ENCODE peak calls at places on chromosomes 4 and X, in ten cellular contexts. One of them, this sample, is unnamed.

GRCh38 chr4:168071304-168071703 is 21.0 kb upstream of the ANXA10 start:
- DNase-seq in RCC 7860: no peak
- DNase-seq in ureter: no peak
- DNase-seq in NCI-H187 treated with DMSO at 0.1 percent for 48 hours: no peak
- DNase-seq in AG04449: no peak
- DNase-seq in left ventricle myocardium inferior: no peak
- DNase-seq in naive B cell: no peak
- DNase-seq in NCI-H1417: no peak
- DNase-seq in H54: no peak
- DNase-seq in fibroblast of mammary gland: no peak
- DNase-seq in this sample: no peak

GRCh38 chr4:86223472-86223871 is 136.4 kb downstream of the MAPK10 start:
- DNase-seq in ureter: no peak
- DNase-seq in fibroblast of mammary gland: peak; percentile 63
- DNase-seq in H54: peak; percentile 3
- DNase-seq in NCI-H1417: no peak
- DNase-seq in RCC 7860: no peak
- DNase-seq in naive B cell: no peak
- DNase-seq in AG04449: no peak
- DNase-seq in NCI-H187 treated with DMSO at 0.1 percent for 48 hours: no peak
- DNase-seq in left ventricle myocardium inferior: no peak
- DNase-seq in this sample: no peak

GRCh38 chr4:78092850-78093249 is 35.7 kb downstream of the FRAS1 start:
- DNase-seq in naive B cell: no peak
- DNase-seq in RCC 7860: no peak
- DNase-seq in fibroblast of mammary gland: no peak
- DNase-seq in ureter: no peak
- DNase-seq in AG04449: no peak
- DNase-seq in H54: no peak
- DNase-seq in left ventricle myocardium inferior: no peak
- DNase-seq in NCI-H187 treated with DMSO at 0.1 percent for 48 hours: no peak
- DNase-seq in NCI-H1417: no peak
- DNase-seq in this sample: no peak

GRCh38 chr4:1329408-1330371 is 17.3 kb upstream of the UVSSA start:
- DNase-seq in H54: no peak
- DNase-seq in ureter: no peak
- DNase-seq in NCI-H1417: no peak
- DNase-seq in AG04449: no peak
- DNase-seq in naive B cell: no peak
- DNase-seq in left ventricle myocardium inferior: no peak
- DNase-seq in RCC 7860: peak; percentile 91
- DNase-seq in NCI-H187 treated with DMSO at 0.1 percent for 48 hours: no peak
- DNase-seq in fibroblast of mammary gland: peak; percentile 75
- DNase-seq in this sample: no peak

GRCh38 chrX:17547658-17548057 is 172.7 kb downstream of the NHS start:
- DNase-seq in NCI-H1417: peak; percentile 68
- DNase-seq in AG04449: no peak
- DNase-seq in left ventricle myocardium inferior: peak; percentile 21
- DNase-seq in NCI-H187 treated with DMSO at 0.1 percent for 48 hours: no peak
- DNase-seq in ureter: peak; percentile 56
- DNase-seq in fibroblast of mammary gland: peak; percentile 90
- DNase-seq in H54: peak; percentile 17
- DNase-seq in naive B cell: no peak
- DNase-seq in RCC 7860: peak; percentile 89
- DNase-seq in this sample: peak; percentile 54

GRCh38 chr4:53141308-53141707 is 224.6 kb downstream of the SCFD2 start:
- DNase-seq in NCI-H1417: no peak
- DNase-seq in H54: no peak
- DNase-seq in naive B cell: no peak
- DNase-seq in RCC 7860: no peak
- DNase-seq in left ventricle myocardium inferior: no peak
- DNase-seq in ureter: no peak
- DNase-seq in AG04449: no peak
- DNase-seq in fibroblast of mammary gland: peak; percentile 49
- DNase-seq in NCI-H187 treated with DMSO at 0.1 percent for 48 hours: no peak
- DNase-seq in this sample: no peak

GRCh38 chr4:43754566-43754965 is 694.0 kb downstream of the KCTD8 start:
- DNase-seq in H54: no peak
- DNase-seq in left ventricle myocardium inferior: no peak
- DNase-seq in RCC 7860: no peak
- DNase-seq in NCI-H1417: no peak
- DNase-seq in ureter: no peak
- DNase-seq in NCI-H187 treated with DMSO at 0.1 percent for 48 hours: no peak
- DNase-seq in fibroblast of mammary gland: no peak
- DNase-seq in naive B cell: no peak
- DNase-seq in AG04449: no peak
- DNase-seq in this sample: no peak

GRCh38 chr4:173057906-173058305 is 110.7 kb upstream of the GALNT7 start:
- DNase-seq in fibroblast of mammary gland: peak; percentile 32
- DNase-seq in RCC 7860: peak; percentile 78
- DNase-seq in H54: no peak
- DNase-seq in NCI-H1417: peak; percentile 76
- DNase-seq in NCI-H187 treated with DMSO at 0.1 percent for 48 hours: no peak
- DNase-seq in naive B cell: no peak
- DNase-seq in AG04449: no peak
- DNase-seq in ureter: no peak
- DNase-seq in left ventricle myocardium inferior: no peak
- DNase-seq in this sample: peak; percentile 29

GRCh38 chr4:147610666-147611065 is 6.5 kb upstream of the TMEM184C start:
- DNase-seq in NCI-H187 treated with DMSO at 0.1 percent for 48 hours: no peak
- DNase-seq in left ventricle myocardium inferior: no peak
- DNase-seq in naive B cell: no peak
- DNase-seq in H54: no peak
- DNase-seq in RCC 7860: no peak
- DNase-seq in ureter: no peak
- DNase-seq in fibroblast of mammary gland: peak; percentile 69
- DNase-seq in AG04449: no peak
- DNase-seq in NCI-H1417: no peak
- DNase-seq in this sample: no peak

GRCh38 chrX:1034717-1035116 is 177.7 kb downstream of the CRLF2 start:
- DNase-seq in NCI-H187 treated with DMSO at 0.1 percent for 48 hours: no peak
- DNase-seq in left ventricle myocardium inferior: no peak
- DNase-seq in RCC 7860: no peak
- DNase-seq in ureter: no peak
- DNase-seq in fibroblast of mammary gland: no peak
- DNase-seq in AG04449: no peak
- DNase-seq in NCI-H1417: no peak
- DNase-seq in naive B cell: no peak
- DNase-seq in H54: no peak
- DNase-seq in this sample: no peak

GRCh38 chrX:123927845-123928244 is 33.7 kb upstream of the STAG2 start:
- DNase-seq in NCI-H187 treated with DMSO at 0.1 percent for 48 hours: no peak
- DNase-seq in naive B cell: no peak
- DNase-seq in ureter: no peak
- DNase-seq in left ventricle myocardium inferior: no peak
- DNase-seq in H54: no peak
- DNase-seq in RCC 7860: no peak
- DNase-seq in fibroblast of mammary gland: no peak
- DNase-seq in AG04449: no peak
- DNase-seq in NCI-H1417: no peak
- DNase-seq in this sample: no peak

GRCh38 chr4:128379860-128380259 is 92.2 kb upstream of the PGRMC2 start:
- DNase-seq in ureter: no peak
- DNase-seq in naive B cell: no peak
- DNase-seq in AG04449: no peak
- DNase-seq in NCI-H187 treated with DMSO at 0.1 percent for 48 hours: no peak
- DNase-seq in H54: no peak
- DNase-seq in fibroblast of mammary gland: peak; percentile 42
- DNase-seq in left ventricle myocardium inferior: peak; percentile 48
- DNase-seq in RCC 7860: peak; percentile 18
- DNase-seq in NCI-H1417: peak; percentile 17
- DNase-seq in this sample: no peak

GRCh38 chr4:145482209-145483021 is 762 bp downstream of the SMAD1 start:
- DNase-seq in NCI-H187 treated with DMSO at 0.1 percent for 48 hours: no peak
- DNase-seq in fibroblast of mammary gland: peak; percentile 78
- DNase-seq in NCI-H1417: peak; percentile 88
- DNase-seq in ureter: peak; percentile 59
- DNase-seq in left ventricle myocardium inferior: peak; percentile 42
- DNase-seq in AG04449: no peak
- DNase-seq in RCC 7860: peak; percentile 28
- DNase-seq in naive B cell: peak; percentile 10
- DNase-seq in H54: peak; percentile 21
- DNase-seq in this sample: no peak

GRCh38 chr4:140256335-140256734 is 102.4 kb upstream of the MAML3 start:
- DNase-seq in fibroblast of mammary gland: peak; percentile 79
- DNase-seq in NCI-H187 treated with DMSO at 0.1 percent for 48 hours: no peak
- DNase-seq in NCI-H1417: no peak
- DNase-seq in naive B cell: no peak
- DNase-seq in AG04449: no peak
- DNase-seq in left ventricle myocardium inferior: no peak
- DNase-seq in RCC 7860: peak; percentile 33
- DNase-seq in H54: peak; percentile 59
- DNase-seq in ureter: no peak
- DNase-seq in this sample: no peak

GRCh38 chrX:105462191-105462590 is 241.7 kb upstream of the TEX13A start:
- DNase-seq in RCC 7860: no peak
- DNase-seq in left ventricle myocardium inferior: no peak
- DNase-seq in AG04449: no peak
- DNase-seq in fibroblast of mammary gland: no peak
- DNase-seq in ureter: no peak
- DNase-seq in NCI-H187 treated with DMSO at 0.1 percent for 48 hours: no peak
- DNase-seq in NCI-H1417: no peak
- DNase-seq in H54: no peak
- DNase-seq in naive B cell: no peak
- DNase-seq in this sample: no peak

GRCh38 chrX:16658284-16658683 is 8.3 kb downstream of the S100G start:
- DNase-seq in NCI-H187 treated with DMSO at 0.1 percent for 48 hours: no peak
- DNase-seq in ureter: no peak
- DNase-seq in RCC 7860: no peak
- DNase-seq in left ventricle myocardium inferior: no peak
- DNase-seq in H54: no peak
- DNase-seq in AG04449: no peak
- DNase-seq in fibroblast of mammary gland: peak; percentile 51
- DNase-seq in naive B cell: no peak
- DNase-seq in NCI-H1417: no peak
- DNase-seq in this sample: no peak

GRCh38 chr4:100071531-100071930 is 118.7 kb downstream of the DDIT4L start:
- DNase-seq in fibroblast of mammary gland: no peak
- DNase-seq in naive B cell: no peak
- DNase-seq in RCC 7860: no peak
- DNase-seq in NCI-H1417: no peak
- DNase-seq in H54: no peak
- DNase-seq in left ventricle myocardium inferior: no peak
- DNase-seq in NCI-H187 treated with DMSO at 0.1 percent for 48 hours: no peak
- DNase-seq in ureter: no peak
- DNase-seq in AG04449: no peak
- DNase-seq in this sample: no peak

GRCh38 chr4:150265806-150266205 is 187.6 kb downstream of the DCLK2 start:
- DNase-seq in NCI-H187 treated with DMSO at 0.1 percent for 48 hours: no peak
- DNase-seq in AG04449: no peak
- DNase-seq in H54: no peak
- DNase-seq in ureter: no peak
- DNase-seq in fibroblast of mammary gland: no peak
- DNase-seq in RCC 7860: no peak
- DNase-seq in naive B cell: no peak
- DNase-seq in NCI-H1417: no peak
- DNase-seq in left ventricle myocardium inferior: no peak
- DNase-seq in this sample: no peak

GRCh38 chrX:42978655-42979379 is 200.9 kb upstream of the PPP1R2C start:
- DNase-seq in RCC 7860: peak; percentile 43
- DNase-seq in naive B cell: no peak
- DNase-seq in H54: no peak
- DNase-seq in NCI-H1417: no peak
- DNase-seq in left ventricle myocardium inferior: no peak
- DNase-seq in fibroblast of mammary gland: no peak
- DNase-seq in NCI-H187 treated with DMSO at 0.1 percent for 48 hours: no peak
- DNase-seq in ureter: no peak
- DNase-seq in AG04449: no peak
- DNase-seq in this sample: no peak

GRCh38 chr4:16157609-16158503 is 68.4 kb downstream of the TAPT1 start:
- DNase-seq in NCI-H1417: peak; percentile 68
- DNase-seq in RCC 7860: no peak
- DNase-seq in AG04449: no peak
- DNase-seq in left ventricle myocardium inferior: no peak
- DNase-seq in naive B cell: no peak
- DNase-seq in H54: no peak
- DNase-seq in ureter: no peak
- DNase-seq in NCI-H187 treated with DMSO at 0.1 percent for 48 hours: peak; percentile 28
- DNase-seq in fibroblast of mammary gland: no peak
- DNase-seq in this sample: no peak

GRCh38 chr4:31104033-31104432 is 383.9 kb downstream of the PCDH7 start:
- DNase-seq in naive B cell: no peak
- DNase-seq in AG04449: no peak
- DNase-seq in NCI-H1417: peak; percentile 37
- DNase-seq in left ventricle myocardium inferior: no peak
- DNase-seq in ureter: no peak
- DNase-seq in NCI-H187 treated with DMSO at 0.1 percent for 48 hours: no peak
- DNase-seq in RCC 7860: no peak
- DNase-seq in fibroblast of mammary gland: no peak
- DNase-seq in H54: no peak
- DNase-seq in this sample: no peak

GRCh38 chr4:102574317-102574716 is 73.2 kb downstream of the NFKB1 start:
- DNase-seq in H54: no peak
- DNase-seq in NCI-H187 treated with DMSO at 0.1 percent for 48 hours: no peak
- DNase-seq in naive B cell: no peak
- DNase-seq in AG04449: no peak
- DNase-seq in ureter: no peak
- DNase-seq in left ventricle myocardium inferior: no peak
- DNase-seq in RCC 7860: no peak
- DNase-seq in NCI-H1417: no peak
- DNase-seq in fibroblast of mammary gland: peak; percentile 23
- DNase-seq in this sample: no peak

GRCh38 chr4:65050786-65051185 is 619.5 kb downstream of the EPHA5 start:
- DNase-seq in NCI-H1417: no peak
- DNase-seq in NCI-H187 treated with DMSO at 0.1 percent for 48 hours: no peak
- DNase-seq in left ventricle myocardium inferior: no peak
- DNase-seq in naive B cell: no peak
- DNase-seq in H54: no peak
- DNase-seq in AG04449: no peak
- DNase-seq in ureter: no peak
- DNase-seq in fibroblast of mammary gland: no peak
- DNase-seq in RCC 7860: no peak
- DNase-seq in this sample: no peak

GRCh38 chr4:181820518-181820917 is 422.7 kb upstream of the TENM3 start:
- DNase-seq in H54: no peak
- DNase-seq in fibroblast of mammary gland: no peak
- DNase-seq in AG04449: no peak
- DNase-seq in NCI-H1417: peak; percentile 27
- DNase-seq in left ventricle myocardium inferior: no peak
- DNase-seq in NCI-H187 treated with DMSO at 0.1 percent for 48 hours: no peak
- DNase-seq in RCC 7860: no peak
- DNase-seq in ureter: no peak
- DNase-seq in naive B cell: no peak
- DNase-seq in this sample: no peak

GRCh38 chr4:139300431-139301142 is 718 bp upstream of the NAA15 start:
- DNase-seq in NCI-H187 treated with DMSO at 0.1 percent for 48 hours: no peak
- DNase-seq in H54: no peak
- DNase-seq in RCC 7860: peak; percentile 47
- DNase-seq in AG04449: no peak
- DNase-seq in NCI-H1417: no peak
- DNase-seq in ureter: no peak
- DNase-seq in fibroblast of mammary gland: peak; percentile 73
- DNase-seq in naive B cell: no peak
- DNase-seq in left ventricle myocardium inferior: no peak
- DNase-seq in this sample: no peak

GRCh38 chrX:13190051-13190450 is 129.8 kb downstream of the ATXN3L start:
- DNase-seq in RCC 7860: no peak
- DNase-seq in AG04449: no peak
- DNase-seq in fibroblast of mammary gland: no peak
- DNase-seq in NCI-H1417: no peak
- DNase-seq in naive B cell: no peak
- DNase-seq in H54: no peak
- DNase-seq in ureter: no peak
- DNase-seq in left ventricle myocardium inferior: no peak
- DNase-seq in NCI-H187 treated with DMSO at 0.1 percent for 48 hours: no peak
- DNase-seq in this sample: no peak

GRCh38 chr4:157804169-157804543 is 368.7 kb downstream of the GASK1B start:
- DNase-seq in left ventricle myocardium inferior: no peak
- DNase-seq in H54: no peak
- DNase-seq in RCC 7860: no peak
- DNase-seq in fibroblast of mammary gland: no peak
- DNase-seq in NCI-H187 treated with DMSO at 0.1 percent for 48 hours: no peak
- DNase-seq in ureter: no peak
- DNase-seq in naive B cell: no peak
- DNase-seq in NCI-H1417: no peak
- DNase-seq in AG04449: no peak
- DNase-seq in this sample: no peak